ENCODE peak calls at places on chromosomes 7 and 10, in five cellular contexts. D is GM23338, J is A549, R is heart left ventricle, Z is lower lobe of right lung. T is an unnamed sample.

GRCh38 chr7:10300557-10300956 is 673.1 kb upstream of the PHF14 start:
- DNase-seq in D (no peak), J (no peak), R (no peak), Z (no peak), T (no peak)

GRCh38 chr10:53491774-53492173 is 719.2 kb upstream of the MBL2 start:
- DNase-seq in D (no peak), J (no peak), R (no peak), Z (no peak), T (no peak)

GRCh38 chr7:48759431-48760080 is 164.8 kb upstream of the CDC14C start:
- DNase-seq in D (no peak), J (no peak), R (no peak), Z (no peak), T (no peak)

GRCh38 chr10:96133135-96133534 is 3.0 kb downstream of the ZNF518A start:
- DNase-seq in D (no peak), J (no peak), R (no peak), Z (no peak), T (no peak)

GRCh38 chr7:140698477-140698876 is 2.0 kb downstream of the NDUFB2 start:
- DNase-seq in D (no peak), J (no peak), R (no peak), Z (no peak), T (no peak)

GRCh38 chr10:62043493-62043938 is 142.0 kb downstream of the ARID5B start:
- DNase-seq in D (no peak), J (no peak), R (no peak), Z (no peak), T (no peak)

GRCh38 chr10:110850990-110851389 is 20.7 kb upstream of the PDCD4 start:
- DNase-seq in D (no peak), J (no peak), R (no peak), Z (no peak), T (no peak)

GRCh38 chr10:28664369-28664740 is 13.0 kb upstream of the BAMBI start:
- DNase-seq in D (no peak), J (no peak), R (no peak), Z (no peak), T (no peak)

GRCh38 chr7:129980667-129981066 is 27.9 kb upstream of the UBE2H start:
- DNase-seq in D (no peak), J (no peak), R (no peak), Z (no peak), T (no peak)

GRCh38 chr7:158112571-158113320 is 474.9 kb downstream of the PTPRN2 start:
- DNase-seq in D (no peak), J (no peak), R (no peak), Z (no peak), T (no peak)

GRCh38 chr10:94206176-94206575 is 156.6 kb downstream of the NOC3L start:
- DNase-seq in D (no peak), J (no peak), R (no peak), Z (no peak), T (no peak)

GRCh38 chr10:17386616-17387075 is 67.7 kb downstream of the ST8SIA6 start:
- DNase-seq in D (peak), J (no peak), R (peak), Z (no peak), T (no peak)

GRCh38 chr7:131424219-131424822 is 96.6 kb downstream of the MKLN1 start:
- DNase-seq in D (peak), J (peak), R (no peak), Z (no peak), T (no peak)

GRCh38 chr7:4271716-4272015 is 410.4 kb upstream of the FOXK1 start:
- DNase-seq in D (no peak), J (no peak), R (peak), Z (no peak), T (no peak)

GRCh38 chr10:79127151-79127961 is 58.6 kb downstream of the ZMIZ1 start:
- DNase-seq in D (peak), J (peak), R (peak), Z (peak), T (no peak)

GRCh38 chr10:48449501-48450232 is 143.2 kb downstream of the MAPK8 start:
- DNase-seq in D (no peak), J (no peak), R (peak), Z (no peak), T (no peak)

GRCh38 chr10:48306870-48307531 is 524 bp downstream of the MAPK8 start:
- DNase-seq in D (peak), J (peak), R (peak), Z (peak), T (peak)

GRCh38 chr10:102537948-102538347 is 34.2 kb downstream of the SUFU start:
- DNase-seq in D (no peak), J (no peak), R (no peak), Z (no peak), T (no peak)

GRCh38 chr7:155660059-155660757 is 15.7 kb downstream of the RBM33 start:
- DNase-seq in D (no peak), J (no peak), R (no peak), Z (no peak), T (no peak)

GRCh38 chr7:99196536-99197288 is 11.2 kb downstream of the KPNA7 start:
- DNase-seq in D (peak), J (no peak), R (no peak), Z (no peak), T (no peak)

GRCh38 chr10:7458554-7458953 is 47.7 kb upstream of the SFMBT2 start:
- DNase-seq in D (no peak), J (no peak), R (no peak), Z (no peak), T (no peak)

GRCh38 chr7:69778138-69778537 is 179.9 kb downstream of the AUTS2 start:
- DNase-seq in D (no peak), J (no peak), R (no peak), Z (no peak), T (no peak)

GRCh38 chr7:50565559-50565916 is 333 bp upstream of the DDC start:
- DNase-seq in D (no peak), J (no peak), R (no peak), Z (no peak), T (no peak)

GRCh38 chr10:110512461-110513187 is 14.9 kb downstream of the DUSP5 start:
- DNase-seq in D (no peak), J (peak), R (no peak), Z (no peak), T (peak)

GRCh38 chr10:20877986-20878979 is 18.8 kb downstream of the NEBL start:
- DNase-seq in D (no peak), J (no peak), R (no peak), Z (no peak), T (no peak)

GRCh38 chr10:29585488-29585976 is 49.2 kb downstream of the SVIL start:
- DNase-seq in D (peak), J (no peak), R (peak), Z (no peak), T (no peak)

GRCh38 chr10:112739219-112739969 is 210.7 kb upstream of the TCF7L2 start:
- DNase-seq in D (no peak), J (no peak), R (no peak), Z (no peak), T (no peak)

DNA sequence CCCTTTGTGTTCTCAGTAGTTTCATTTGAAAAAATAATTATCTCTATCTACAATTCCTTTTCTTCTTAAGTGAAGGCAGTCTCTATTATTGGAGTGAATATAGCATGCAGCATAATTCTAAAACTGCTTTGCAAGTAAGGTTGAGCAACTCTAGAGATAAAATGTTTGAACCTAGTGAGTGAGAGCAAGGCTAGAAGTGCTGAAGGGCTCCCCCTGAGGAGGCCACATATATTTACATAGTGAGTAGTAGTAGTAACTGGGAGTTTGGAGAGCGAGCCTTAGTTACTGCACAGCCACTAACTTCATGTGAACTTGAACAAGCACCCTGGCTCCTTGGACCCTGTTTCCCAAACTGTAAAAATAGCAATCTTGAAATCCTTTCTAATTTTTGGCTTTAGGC is 141.5 kb upstream of the DKK1 start:
- DNase-seq in D (peak), J (no peak), R (no peak), Z (no peak), T (no peak)
- TF ChIP-seq CTCF in D (peak), J (no peak), R (peak), Z (no peak), T (no peak)

GRCh38 chr7:36284470-36284869 is 105.2 kb upstream of the ANLN start:
- DNase-seq in D (peak), J (no peak), R (no peak), Z (no peak), T (no peak)
- H3K4me3 ChIP-seq in D (no peak), J (no peak), R (no peak), Z (no peak), T (no peak)

DNA sequence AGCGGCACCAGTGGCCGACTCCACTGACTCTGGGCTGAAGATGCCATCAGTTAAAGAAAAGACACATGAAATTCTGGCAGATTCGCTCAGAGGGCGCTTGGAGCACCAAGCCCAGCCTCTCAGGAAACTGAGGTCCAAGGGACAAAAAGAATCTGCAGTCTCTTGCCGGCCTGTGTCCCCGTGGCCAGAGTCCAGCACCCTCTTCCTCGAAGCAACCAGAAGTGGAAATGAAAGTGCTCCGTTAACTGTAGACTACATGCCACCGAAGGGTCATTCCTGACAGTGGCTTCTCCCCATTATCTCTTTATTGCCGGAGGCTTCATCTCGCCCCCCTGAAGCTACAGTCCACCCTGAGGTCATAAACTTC is 1.0 kb upstream of the CHST15 start:
- DNase-seq in D (no peak), J (no peak), R (no peak), Z (no peak), T (no peak)
- H3K27ac ChIP-seq in D (no peak), J (peak), R (peak), Z (peak), T (peak)

DNA sequence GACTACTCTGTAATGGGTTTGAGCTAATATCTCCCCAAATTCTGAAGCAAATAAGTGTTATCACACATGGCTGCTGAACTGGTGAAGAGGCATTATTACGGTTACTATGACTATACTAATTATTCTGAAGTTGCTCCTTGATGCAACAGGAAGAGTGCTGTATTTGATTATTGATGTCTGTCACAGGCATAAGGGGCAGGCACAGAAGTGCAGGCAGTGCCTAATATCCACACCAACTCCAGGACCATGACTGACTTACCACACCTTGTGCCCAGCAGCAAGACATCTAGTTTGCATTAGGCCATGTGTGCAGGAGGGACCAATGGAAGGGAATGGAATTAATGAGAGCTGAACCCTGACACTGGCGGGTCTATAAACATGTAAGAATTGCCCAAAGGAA is 62.7 kb downstream of the AMPH start:
- DNase-seq in D (no peak), J (no peak), R (no peak), Z (no peak), T (no peak)
- TF ChIP-seq CTCF in D (no peak), J (no peak), R (no peak), Z (no peak), T (no peak)

GRCh38 chr10:13827418-13827817 is 240.7 kb downstream of the PRPF18 start:
- DNase-seq in D (peak), J (no peak), R (no peak), Z (no peak), T (no peak)
- H3K4me3 ChIP-seq in D (no peak), J (no peak), R (no peak), Z (peak), T (peak)